ENCODE peak calls at places on chromosomes 12 and 14, in four cellular contexts. One of them, this sample, is unnamed.

GRCh38 chr14:68634346-68634745 is 158.5 kb downstream of the ZFP36L1 start:
- DNase-seq in HuH-7: no peak
- DNase-seq in EH: no peak
- DNase-seq in putamen: no peak
- DNase-seq in this sample: no peak

GRCh38 chr12:65602579-65603295 is 221.5 kb upstream of the HMGA2 start:
- DNase-seq in HuH-7: peak
- DNase-seq in EH: peak
- DNase-seq in putamen: peak
- DNase-seq in this sample: peak

GRCh38 chr12:2375871-2376270 is 323.1 kb downstream of the CACNA1C start:
- DNase-seq in HuH-7: no peak
- DNase-seq in EH: no peak
- DNase-seq in putamen: no peak
- DNase-seq in this sample: no peak

GRCh38 chr12:127241056-127241830 is 1025.7 kb upstream of the TMEM132C start:
- DNase-seq in HuH-7: no peak
- DNase-seq in EH: peak
- DNase-seq in putamen: no peak
- DNase-seq in this sample: no peak

GRCh38 chr12:52528641-52529143 is 8.5 kb upstream of the KRT5 start:
- DNase-seq in HuH-7: no peak
- DNase-seq in EH: no peak
- DNase-seq in putamen: peak
- DNase-seq in this sample: no peak

GRCh38 chr12:56202366-56202765 is 13.1 kb upstream of the SMARCC2 start:
- DNase-seq in HuH-7: no peak
- DNase-seq in EH: no peak
- DNase-seq in putamen: no peak
- DNase-seq in this sample: no peak

GRCh38 chr14:89779707-89780106 is 174.8 kb downstream of the EFCAB11 start:
- DNase-seq in HuH-7: no peak
- DNase-seq in EH: peak
- DNase-seq in putamen: no peak
- DNase-seq in this sample: no peak

GRCh38 chr12:126768517-126768916 is 1498.5 kb upstream of the TMEM132C start:
- DNase-seq in HuH-7: no peak
- DNase-seq in EH: no peak
- DNase-seq in putamen: no peak
- DNase-seq in this sample: no peak

GRCh38 chr12:31353730-31354708 is 28.1 kb upstream of the SINHCAF start:
- DNase-seq in HuH-7: peak
- DNase-seq in EH: no peak
- DNase-seq in putamen: peak
- DNase-seq in this sample: peak

GRCh38 chr12:119157528-119157927 is 21.2 kb upstream of the HSPB8 start:
- DNase-seq in HuH-7: no peak
- DNase-seq in EH: no peak
- DNase-seq in putamen: no peak
- DNase-seq in this sample: no peak

GRCh38 chr14:94677747-94678146 is 65.6 kb downstream of the SERPINA3 start:
- DNase-seq in HuH-7: no peak
- DNase-seq in EH: no peak
- DNase-seq in putamen: no peak
- DNase-seq in this sample: no peak

GRCh38 chr12:124391340-124392261 is 96.7 kb downstream of the RFLNA start:
- DNase-seq in HuH-7: no peak
- DNase-seq in EH: peak
- DNase-seq in putamen: no peak
- DNase-seq in this sample: no peak

GRCh38 chr12:85007836-85008235 is 28.2 kb downstream of the TSPAN19 start:
- DNase-seq in HuH-7: no peak
- DNase-seq in EH: peak
- DNase-seq in putamen: no peak
- DNase-seq in this sample: no peak

GRCh38 chr12:104823985-104824441 is 134.1 kb downstream of the SLC41A2 start:
- DNase-seq in HuH-7: no peak
- DNase-seq in EH: no peak
- DNase-seq in putamen: no peak
- DNase-seq in this sample: no peak